ENCODE peak calls at places on chromosomes 2 and 18, in four cellular contexts. One of them, this sample, is unnamed.

GRCh38 chr2:218022851-218023530 is 20.2 kb upstream of the TNS1 start:
- DNase-seq in HepG2: no peak
- DNase-seq in HCT116: no peak
- DNase-seq in K562: no peak
- DNase-seq in this sample: no peak

GRCh38 chr2:146837857-146838256 is 1007.0 kb upstream of the ACVR2A start:
- DNase-seq in HCT116: no peak
- DNase-seq in K562: no peak
- DNase-seq in HepG2: no peak
- DNase-seq in this sample: no peak

GRCh38 chr2:153940511-153940910 is 68.8 kb downstream of the GALNT13 start:
- DNase-seq in K562: no peak
- DNase-seq in HepG2: no peak
- DNase-seq in HCT116: no peak
- DNase-seq in this sample: no peak

GRCh38 chr2:222797308-222797707 is 63.5 kb upstream of the ACSL3 start:
- DNase-seq in HepG2: peak; percentile 74
- DNase-seq in HCT116: no peak
- DNase-seq in K562: peak; percentile 29
- DNase-seq in this sample: no peak

GRCh38 chr2:129872438-129872837 is 107.0 kb upstream of the RAB6C start:
- DNase-seq in K562: no peak
- DNase-seq in HepG2: no peak
- DNase-seq in HCT116: no peak
- DNase-seq in this sample: no peak

GRCh38 chr2:100391735-100392515 is 25.5 kb downstream of the CHST10 start:
- DNase-seq in HCT116: no peak
- DNase-seq in K562: no peak
- DNase-seq in HepG2: no peak
- DNase-seq in this sample: no peak

GRCh38 chr2:53770264-53770663 is 2.7 kb downstream of the CHAC2 start:
- DNase-seq in HCT116: no peak
- DNase-seq in K562: peak; percentile 38
- DNase-seq in HepG2: no peak
- DNase-seq in this sample: no peak

GRCh38 chr18:71398530-71398929 is 1109.7 kb downstream of the SOCS6 start:
- DNase-seq in HCT116: no peak
- DNase-seq in HepG2: peak; percentile 1
- DNase-seq in K562: no peak
- DNase-seq in this sample: no peak

GRCh38 chr2:149972039-149972438 is 384.5 kb upstream of the MMADHC start:
- DNase-seq in HepG2: no peak
- DNase-seq in K562: no peak
- DNase-seq in HCT116: no peak
- DNase-seq in this sample: no peak

GRCh38 chr2:88170472-88170892 is 336 bp downstream of the THNSL2 start:
- DNase-seq in HepG2: no peak
- DNase-seq in K562: no peak
- DNase-seq in HCT116: no peak
- DNase-seq in this sample: no peak

GRCh38 chr2:196068271-196069209 is at the start of gene DNAH7:
- DNase-seq in HepG2: peak; percentile 70
- DNase-seq in HCT116: peak; percentile 31
- DNase-seq in K562: peak; percentile 86
- DNase-seq in this sample: peak; percentile 65

GRCh38 chr2:196063773-196064172 is 4.9 kb downstream of the DNAH7 start:
- DNase-seq in HepG2: no peak
- DNase-seq in HCT116: no peak
- DNase-seq in K562: no peak
- DNase-seq in this sample: no peak

GRCh38 chr2:196066794-196067382 is 1.7 kb downstream of the DNAH7 start:
- DNase-seq in HCT116: peak; percentile 19
- DNase-seq in HepG2: no peak
- DNase-seq in K562: peak; percentile 36
- DNase-seq in this sample: no peak
- TF ChIP-seq TCF7L2 in HCT116: no peak
- TF ChIP-seq TCF7L2 in HepG2: no peak
- TF ChIP-seq TCF7L2 in K562: no peak
- TF ChIP-seq TCF7L2 in this sample: no peak

GRCh38 chr2:23554054-23554697 is 169.2 kb downstream of the KLHL29 start:
- DNase-seq in HCT116: no peak
- DNase-seq in HepG2: no peak
- DNase-seq in K562: no peak
- DNase-seq in this sample: no peak

GRCh38 chr2:23557455-23557854 is 172.5 kb downstream of the KLHL29 start:
- DNase-seq in HCT116: no peak
- DNase-seq in K562: no peak
- DNase-seq in HepG2: no peak
- DNase-seq in this sample: no peak

GRCh38 chr2:23555944-23556343 is 171.0 kb downstream of the KLHL29 start:
- DNase-seq in HCT116: no peak
- DNase-seq in HepG2: no peak
- DNase-seq in K562: no peak
- DNase-seq in this sample: no peak

GRCh38 chr2:23559561-23560239 is 174.7 kb downstream of the KLHL29 start:
- DNase-seq in HCT116: no peak
- DNase-seq in K562: no peak
- DNase-seq in HepG2: no peak
- DNase-seq in this sample: no peak

GRCh38 chr2:23556929-23557328 is 171.9 kb downstream of the KLHL29 start:
- DNase-seq in K562: no peak
- DNase-seq in HepG2: no peak
- DNase-seq in HCT116: no peak
- DNase-seq in this sample: no peak
- TF ChIP-seq TCF7L2 in K562: no peak
- TF ChIP-seq TCF7L2 in HepG2: no peak
- TF ChIP-seq TCF7L2 in HCT116: no peak
- TF ChIP-seq TCF7L2 in this sample: no peak

DNA sequence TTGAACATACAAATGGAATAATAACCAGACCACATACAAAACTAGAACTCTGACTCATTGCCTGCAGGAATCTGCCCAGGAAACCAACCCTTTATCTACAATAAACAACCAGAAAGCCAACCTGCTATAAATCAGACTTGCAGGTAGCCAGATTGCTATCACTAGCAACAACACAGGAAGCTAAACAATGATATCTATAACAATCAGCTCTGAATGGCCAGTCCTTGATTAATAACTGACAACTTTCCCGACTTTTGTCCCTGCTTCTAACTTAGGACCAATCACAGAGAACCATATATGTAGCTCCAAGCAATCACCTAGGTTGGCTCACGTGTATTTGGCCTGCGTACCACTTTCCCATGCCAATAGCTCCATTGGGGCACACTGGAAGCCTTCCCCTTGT is 470.8 kb downstream of the RIT2 start:
- DNase-seq in K562: no peak
- DNase-seq in HepG2: no peak
- DNase-seq in HCT116: no peak
- DNase-seq in this sample: no peak
- TF ChIP-seq TCF7L2 in K562: no peak
- TF ChIP-seq TCF7L2 in HepG2: no peak
- TF ChIP-seq TCF7L2 in HCT116: no peak
- TF ChIP-seq TCF7L2 in this sample: no peak

GRCh38 chr2:203687161-203687560 is 19.3 kb upstream of the CD28 start:
- DNase-seq in HepG2: no peak
- DNase-seq in K562: no peak
- DNase-seq in HCT116: no peak
- DNase-seq in this sample: no peak
- TF ChIP-seq TCF7L2 in HepG2: no peak
- TF ChIP-seq TCF7L2 in K562: no peak
- TF ChIP-seq TCF7L2 in HCT116: no peak
- TF ChIP-seq TCF7L2 in this sample: no peak